ENCODE peak calls at places on chromosomes 7 and 10, in nine cellular contexts. T is CD8-positive, alpha-beta T cell; U is HFF-Myc; A is A549; J is stomach; M is uterus; H is WTC11; V is astrocyte of the cerebellum; R is neural crest cell. N is an unnamed sample.

GRCh38 chr7:91579837-91580236 is 300.7 kb downstream of the MTERF1 start:
- DNase-seq in T (no peak), U (no peak), A (no peak), J (no peak), M (no peak), H (no peak), V (no peak), R (no peak), N (no peak)

GRCh38 chr7:26588511-26588910 is 275.9 kb downstream of the SKAP2 start:
- DNase-seq in T (no peak), U (no peak), A (no peak), J (no peak), M (no peak), H (no peak), V (no peak), R (no peak), N (no peak)

GRCh38 chr7:136870799-136871487 is 2.5 kb downstream of the CHRM2 start:
- DNase-seq in T (no peak), U (no peak), A (no peak), J (no peak), M (no peak), H (peak; percentile 25), V (no peak), R (peak; percentile 32), N (no peak)

GRCh38 chr10:8913720-8914119 is 859.2 kb downstream of the GATA3 start:
- DNase-seq in T (no peak), U (no peak), A (no peak), J (no peak), M (no peak), H (no peak), V (no peak), R (no peak), N (no peak)

GRCh38 chr7:7333610-7334009 is 151.3 kb downstream of the C1GALT1 start:
- DNase-seq in T (no peak), U (no peak), A (no peak), J (no peak), M (no peak), H (no peak), V (no peak), R (no peak), N (no peak)

GRCh38 chr7:144109283-144109682 is at the start of gene OR2A2:
- DNase-seq in T (no peak), U (no peak), A (no peak), J (no peak), M (no peak), H (no peak), V (no peak), R (no peak), N (no peak)

GRCh38 chr7:150850273-150850672 is 2.0 kb upstream of the AOC1 start:
- DNase-seq in T (no peak), U (no peak), A (no peak), J (no peak), M (no peak), H (no peak), V (no peak), R (no peak), N (no peak)

GRCh38 chr7:471866-472639 is 47.6 kb downstream of the PDGFA start:
- DNase-seq in T (no peak), U (no peak), A (no peak), J (peak; percentile 72), M (peak; percentile 72), H (peak; percentile 11), V (peak; percentile 28), R (no peak), N (no peak)

GRCh38 chr7:142303650-142304049 is 45.8 kb upstream of the PRSS58 start:
- DNase-seq in T (no peak), U (no peak), A (no peak), J (no peak), M (no peak), H (no peak), V (no peak), R (no peak), N (no peak)
- TF ChIP-seq CTCF in T (peak; percentile 25), U (no peak), A (peak; percentile 18), J (no peak), M (peak; percentile 27), H (no peak), V (peak; percentile 15), R (peak; percentile 56), N (peak; percentile 56)

DNA sequence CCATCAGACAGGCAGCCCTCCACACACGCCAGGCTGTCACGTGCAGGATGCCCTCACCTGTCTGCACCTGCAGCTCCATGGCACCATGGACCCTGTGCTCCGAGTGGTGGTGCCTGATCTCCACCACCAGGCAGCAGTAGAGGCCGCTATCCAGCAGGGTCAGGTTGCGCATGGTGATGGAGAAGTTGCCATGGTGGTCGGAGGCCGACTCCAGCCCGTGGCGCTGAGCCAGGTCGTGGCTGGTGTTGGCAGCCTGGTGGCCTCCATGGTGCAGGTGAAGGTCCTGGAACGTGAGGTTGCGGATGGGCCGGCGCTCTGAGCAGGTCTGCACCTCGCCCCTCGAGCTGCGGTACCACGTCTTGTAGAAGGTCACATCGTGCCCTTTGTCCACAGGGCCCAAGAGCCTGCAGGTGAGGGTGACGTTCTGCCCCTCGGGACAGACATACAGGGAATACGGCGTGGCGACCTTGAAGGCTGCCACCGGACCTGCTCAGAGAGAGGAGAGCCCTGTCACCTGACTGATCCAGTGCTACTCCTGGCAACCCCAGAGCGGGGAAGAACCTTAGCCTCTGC is 11.7 kb downstream of the VSIR start:
- DNase-seq in T (no peak), U (no peak), A (no peak), J (no peak), M (no peak), H (peak; percentile 46), V (no peak), R (no peak), N (no peak)
- TF ChIP-seq CTCF in T (no peak), U (no peak), A (no peak), J (no peak), M (no peak), H (peak; percentile 38), V (no peak), R (no peak), N (peak; percentile 21)

GRCh38 chr10:47076949-47077348 is 165.7 kb downstream of the PTPN20 start:
- DNase-seq in T (no peak), U (peak; percentile 0), A (no peak), J (no peak), M (no peak), H (no peak), V (no peak), R (no peak), N (no peak)
- TF ChIP-seq CTCF in T (no peak), U (no peak), A (no peak), J (no peak), M (no peak), H (no peak), V (no peak), R (no peak), N (no peak)

DNA sequence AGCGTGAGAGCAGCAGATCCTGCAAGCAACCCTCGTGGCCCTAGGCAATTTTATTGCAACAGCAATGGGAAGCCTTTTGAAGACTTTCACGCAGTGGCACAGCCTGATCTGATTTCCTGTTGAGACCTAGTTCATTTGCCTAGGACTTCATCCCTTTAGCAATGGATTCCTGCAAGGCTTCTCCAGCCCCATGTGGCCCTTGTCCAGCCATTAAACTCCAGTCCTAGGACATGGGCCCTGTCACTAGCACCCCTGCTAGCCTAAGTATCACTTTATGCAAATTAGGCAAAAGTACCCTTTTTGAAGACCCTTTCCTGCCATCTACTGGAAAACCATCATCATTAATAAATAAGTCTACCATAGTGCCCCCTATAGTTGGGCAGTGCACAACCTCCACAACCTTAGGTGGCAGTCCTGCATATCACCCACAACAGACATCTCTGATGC is 379.4 kb downstream of the GALNT17 start:
- DNase-seq in T (no peak), U (no peak), A (no peak), J (no peak), M (no peak), H (peak; percentile 15), V (no peak), R (peak; percentile 5), N (no peak)
- TF ChIP-seq CTCF in T (no peak), U (no peak), A (no peak), J (no peak), M (no peak), H (peak; percentile 23), V (no peak), R (peak; percentile 48), N (no peak)

GRCh38 chr7:127632276-127632910 is 14.5 kb upstream of the PAX4 start:
- DNase-seq in T (no peak), U (no peak), A (no peak), J (no peak), M (no peak), H (no peak), V (peak; percentile 66), R (no peak), N (no peak)

GRCh38 chr7:127629268-127629854 is 11.4 kb upstream of the PAX4 start:
- DNase-seq in T (no peak), U (no peak), A (peak; percentile 53), J (peak; percentile 35), M (no peak), H (peak; percentile 91), V (no peak), R (peak; percentile 9), N (peak; percentile 51)

DNA sequence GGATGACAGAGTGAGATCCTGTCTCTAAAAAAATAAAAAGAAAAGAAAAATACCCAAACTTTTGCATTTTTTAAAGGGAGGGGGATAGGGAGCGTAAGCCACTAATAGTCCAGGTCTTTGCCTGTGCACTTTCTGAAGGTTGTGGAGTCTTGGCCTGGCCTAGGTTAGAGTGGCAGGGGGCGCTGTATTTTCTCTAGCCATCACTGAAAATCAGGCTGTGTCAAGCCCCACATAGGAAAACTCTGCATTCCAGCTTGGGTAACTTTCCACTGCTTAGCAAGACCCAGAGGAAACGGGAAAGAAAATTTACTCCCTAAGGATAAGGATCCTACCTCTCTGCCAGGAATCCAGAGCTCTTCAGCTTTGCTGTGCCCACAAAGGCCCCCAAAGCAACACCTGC is 10.5 kb upstream of the PAX4 start:
- DNase-seq in T (no peak), U (no peak), A (no peak), J (no peak), M (no peak), H (peak; percentile 49), V (no peak), R (no peak), N (no peak)
- TF ChIP-seq CTCF in T (no peak), U (peak; percentile 10), A (no peak), J (no peak), M (no peak), H (no peak), V (no peak), R (no peak), N (no peak)